ENCODE peak calls at places on chromosomes 12 and 14, in seven cellular contexts. One of them, this sample, is unnamed.

GRCh38 chr12:11580125-11580751 is 69.2 kb upstream of the ETV6 start:
- DNase-seq in mesenchymal stem cell: peak
- DNase-seq in IMR-90: peak
- DNase-seq in trophoblast cell: peak
- DNase-seq in mesendoderm: peak
- DNase-seq in H9: no peak
- DNase-seq in neuronal stem cell: no peak
- DNase-seq in this sample: no peak

GRCh38 chr14:100820945-100821344 is 5.0 kb upstream of the MEG3 start:
- DNase-seq in mesendoderm: no peak
- DNase-seq in H9: no peak
- DNase-seq in neuronal stem cell: no peak
- DNase-seq in trophoblast cell: no peak
- DNase-seq in IMR-90: no peak
- DNase-seq in mesenchymal stem cell: no peak
- DNase-seq in this sample: no peak

GRCh38 chr14:105069887-105070759 is 4.9 kb upstream of the GPR132 start:
- DNase-seq in neuronal stem cell: no peak
- DNase-seq in trophoblast cell: peak
- DNase-seq in H9: peak
- DNase-seq in mesendoderm: no peak
- DNase-seq in IMR-90: peak
- DNase-seq in mesenchymal stem cell: peak
- DNase-seq in this sample: no peak

GRCh38 chr12:96224219-96224615 is 30.0 kb downstream of the ELK3 start:
- DNase-seq in H9: no peak
- DNase-seq in mesenchymal stem cell: no peak
- DNase-seq in mesendoderm: no peak
- DNase-seq in trophoblast cell: no peak
- DNase-seq in IMR-90: no peak
- DNase-seq in neuronal stem cell: no peak
- DNase-seq in this sample: no peak

GRCh38 chr14:74735113-74735512 is 22.2 kb downstream of the FCF1 start:
- DNase-seq in IMR-90: no peak
- DNase-seq in H9: no peak
- DNase-seq in neuronal stem cell: no peak
- DNase-seq in mesendoderm: no peak
- DNase-seq in mesenchymal stem cell: no peak
- DNase-seq in trophoblast cell: no peak
- DNase-seq in this sample: no peak

GRCh38 chr12:116863275-116863767 is 17.9 kb downstream of the HRK start:
- DNase-seq in neuronal stem cell: no peak
- DNase-seq in mesendoderm: peak
- DNase-seq in IMR-90: peak
- DNase-seq in mesenchymal stem cell: peak
- DNase-seq in trophoblast cell: peak
- DNase-seq in H9: peak
- DNase-seq in this sample: peak

GRCh38 chr12:128825845-128826244 is 2.1 kb upstream of the SLC15A4 start:
- DNase-seq in H9: no peak
- DNase-seq in IMR-90: no peak
- DNase-seq in mesendoderm: no peak
- DNase-seq in neuronal stem cell: no peak
- DNase-seq in mesenchymal stem cell: no peak
- DNase-seq in trophoblast cell: no peak
- DNase-seq in this sample: no peak

GRCh38 chr12:108282676-108283075 is 56.4 kb downstream of the CMKLR1 start:
- DNase-seq in mesenchymal stem cell: no peak
- DNase-seq in neuronal stem cell: no peak
- DNase-seq in H9: no peak
- DNase-seq in IMR-90: no peak
- DNase-seq in mesendoderm: no peak
- DNase-seq in trophoblast cell: no peak
- DNase-seq in this sample: no peak

GRCh38 chr14:23294734-23295561 is 7.7 kb downstream of the PPP1R3E start:
- DNase-seq in mesendoderm: peak
- DNase-seq in neuronal stem cell: peak
- DNase-seq in trophoblast cell: peak
- DNase-seq in IMR-90: peak
- DNase-seq in mesenchymal stem cell: peak
- DNase-seq in H9: peak
- DNase-seq in this sample: peak

GRCh38 chr12:65189028-65189718 is 19.8 kb downstream of the LEMD3 start:
- DNase-seq in trophoblast cell: no peak
- DNase-seq in mesenchymal stem cell: no peak
- DNase-seq in IMR-90: no peak
- DNase-seq in mesendoderm: no peak
- DNase-seq in neuronal stem cell: no peak
- DNase-seq in H9: no peak
- DNase-seq in this sample: no peak

GRCh38 chr14:51304428-51304827 is 64.4 kb downstream of the TMX1 start:
- DNase-seq in neuronal stem cell: no peak
- DNase-seq in H9: peak
- DNase-seq in IMR-90: peak
- DNase-seq in mesenchymal stem cell: peak
- DNase-seq in trophoblast cell: no peak
- DNase-seq in mesendoderm: no peak
- DNase-seq in this sample: no peak

GRCh38 chr14:22434901-22435565 is 154.0 kb downstream of the DAD1 start:
- DNase-seq in trophoblast cell: no peak
- DNase-seq in neuronal stem cell: no peak
- DNase-seq in mesendoderm: no peak
- DNase-seq in IMR-90: no peak
- DNase-seq in mesenchymal stem cell: no peak
- DNase-seq in H9: no peak
- DNase-seq in this sample: no peak

GRCh38 chr14:75542585-75543091 is 20.4 kb downstream of the BATF start:
- DNase-seq in IMR-90: no peak
- DNase-seq in trophoblast cell: peak
- DNase-seq in mesendoderm: peak
- DNase-seq in mesenchymal stem cell: peak
- DNase-seq in neuronal stem cell: no peak
- DNase-seq in H9: no peak
- DNase-seq in this sample: no peak

GRCh38 chr12:124403273-124403672 is 108.4 kb downstream of the RFLNA start:
- DNase-seq in mesenchymal stem cell: no peak
- DNase-seq in neuronal stem cell: no peak
- DNase-seq in mesendoderm: no peak
- DNase-seq in H9: no peak
- DNase-seq in trophoblast cell: no peak
- DNase-seq in IMR-90: no peak
- DNase-seq in this sample: no peak

GRCh38 chr12:25979563-25979962 is 21.1 kb downstream of the RASSF8 start:
- DNase-seq in IMR-90: no peak
- DNase-seq in H9: no peak
- DNase-seq in trophoblast cell: no peak
- DNase-seq in mesenchymal stem cell: no peak
- DNase-seq in neuronal stem cell: no peak
- DNase-seq in mesendoderm: peak
- DNase-seq in this sample: no peak

GRCh38 chr14:75430106-75430505 is 2.3 kb downstream of the JDP2 start:
- DNase-seq in trophoblast cell: no peak
- DNase-seq in mesenchymal stem cell: peak
- DNase-seq in H9: peak
- DNase-seq in neuronal stem cell: no peak
- DNase-seq in IMR-90: peak
- DNase-seq in mesendoderm: no peak
- DNase-seq in this sample: no peak

GRCh38 chr14:86022031-86022629 is 492.2 kb downstream of the FLRT2 start:
- DNase-seq in mesenchymal stem cell: peak
- DNase-seq in mesendoderm: no peak
- DNase-seq in H9: no peak
- DNase-seq in IMR-90: peak
- DNase-seq in neuronal stem cell: no peak
- DNase-seq in trophoblast cell: no peak
- DNase-seq in this sample: no peak

GRCh38 chr14:35539969-35540368 is 6.0 kb downstream of the INSM2 start:
- DNase-seq in trophoblast cell: no peak
- DNase-seq in mesenchymal stem cell: no peak
- DNase-seq in IMR-90: no peak
- DNase-seq in neuronal stem cell: no peak
- DNase-seq in H9: no peak
- DNase-seq in mesendoderm: no peak
- DNase-seq in this sample: no peak

GRCh38 chr14:90842726-90843125 is 26.5 kb upstream of the TTC7B start:
- DNase-seq in mesendoderm: no peak
- DNase-seq in IMR-90: no peak
- DNase-seq in neuronal stem cell: no peak
- DNase-seq in trophoblast cell: no peak
- DNase-seq in H9: no peak
- DNase-seq in mesenchymal stem cell: no peak
- DNase-seq in this sample: no peak

GRCh38 chr12:7832059-7832696 is 40.5 kb downstream of the SLC2A14 start:
- DNase-seq in mesenchymal stem cell: peak
- DNase-seq in trophoblast cell: peak
- DNase-seq in mesendoderm: peak
- DNase-seq in H9: peak
- DNase-seq in neuronal stem cell: peak
- DNase-seq in IMR-90: peak
- DNase-seq in this sample: no peak

GRCh38 chr14:93619176-93619793 is 169.0 kb downstream of the PRIMA1 start:
- DNase-seq in mesenchymal stem cell: peak
- DNase-seq in mesendoderm: peak
- DNase-seq in neuronal stem cell: peak
- DNase-seq in trophoblast cell: peak
- DNase-seq in H9: no peak
- DNase-seq in IMR-90: peak
- DNase-seq in this sample: no peak

GRCh38 chr14:94342334-94342934 is 19.3 kb upstream of the SERPINA6 start:
- DNase-seq in mesenchymal stem cell: peak
- DNase-seq in trophoblast cell: peak
- DNase-seq in neuronal stem cell: no peak
- DNase-seq in H9: no peak
- DNase-seq in mesendoderm: no peak
- DNase-seq in IMR-90: peak
- DNase-seq in this sample: no peak

GRCh38 chr14:90384543-90384911 is 12.3 kb upstream of the CALM1 start:
- DNase-seq in mesendoderm: no peak
- DNase-seq in H9: no peak
- DNase-seq in trophoblast cell: no peak
- DNase-seq in IMR-90: peak
- DNase-seq in mesenchymal stem cell: no peak
- DNase-seq in neuronal stem cell: no peak
- DNase-seq in this sample: no peak

DNA sequence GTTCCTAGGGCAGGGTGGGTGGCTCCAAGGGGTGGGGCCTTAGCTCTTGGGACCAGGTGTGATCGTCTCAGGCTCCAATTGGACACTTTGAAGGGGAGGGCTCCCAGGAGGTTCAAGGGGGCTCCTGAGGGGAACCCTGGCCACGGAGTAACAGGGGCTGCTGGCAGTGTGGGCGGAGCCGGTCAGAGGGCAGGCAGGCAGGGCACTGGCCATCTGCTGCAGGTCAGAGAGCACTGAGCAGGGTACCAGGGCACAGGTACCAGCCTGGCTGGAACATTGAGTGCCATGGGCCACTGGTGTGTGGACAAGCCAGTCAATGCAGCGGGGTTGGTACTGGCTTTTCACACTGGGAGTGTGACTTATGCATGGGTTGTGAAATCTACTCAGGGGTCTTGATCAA is 32.2 kb downstream of the SYNE3 start:
- DNase-seq in neuronal stem cell: no peak
- DNase-seq in mesendoderm: no peak
- DNase-seq in mesenchymal stem cell: no peak
- DNase-seq in H9: no peak
- DNase-seq in trophoblast cell: no peak
- DNase-seq in IMR-90: no peak
- DNase-seq in this sample: no peak
- H2BK5ac ChIP-seq in neuronal stem cell: no peak
- H2BK5ac ChIP-seq in mesendoderm: no peak
- H2BK5ac ChIP-seq in mesenchymal stem cell: no peak
- H2BK5ac ChIP-seq in H9: no peak
- H2BK5ac ChIP-seq in trophoblast cell: no peak
- H2BK5ac ChIP-seq in IMR-90: no peak
- H2BK5ac ChIP-seq in this sample: no peak

DNA sequence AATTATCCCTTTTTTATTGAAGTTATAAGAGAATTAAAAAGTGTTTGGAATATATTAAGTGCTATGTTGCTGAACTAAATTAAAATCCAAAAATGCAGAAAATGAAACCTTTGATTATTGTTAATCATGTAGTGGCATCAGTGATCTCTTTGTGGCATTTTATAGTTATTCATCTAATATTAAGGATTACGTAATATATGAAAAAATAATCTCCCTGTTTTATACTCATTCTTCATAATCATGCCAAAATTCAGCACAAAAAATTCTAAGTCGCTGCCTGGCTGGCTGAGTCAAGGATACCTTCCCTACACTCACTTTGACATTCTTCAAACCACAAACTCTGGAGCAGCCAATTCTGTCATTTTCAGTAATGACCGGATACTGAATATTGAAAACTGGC is 63.7 kb downstream of the ARL1 start:
- DNase-seq in neuronal stem cell: no peak
- DNase-seq in trophoblast cell: no peak
- DNase-seq in mesenchymal stem cell: no peak
- DNase-seq in mesendoderm: no peak
- DNase-seq in IMR-90: no peak
- DNase-seq in H9: no peak
- DNase-seq in this sample: no peak
- H2BK5ac ChIP-seq in neuronal stem cell: no peak
- H2BK5ac ChIP-seq in trophoblast cell: no peak
- H2BK5ac ChIP-seq in mesenchymal stem cell: no peak
- H2BK5ac ChIP-seq in mesendoderm: no peak
- H2BK5ac ChIP-seq in IMR-90: no peak
- H2BK5ac ChIP-seq in H9: no peak
- H2BK5ac ChIP-seq in this sample: no peak

DNA sequence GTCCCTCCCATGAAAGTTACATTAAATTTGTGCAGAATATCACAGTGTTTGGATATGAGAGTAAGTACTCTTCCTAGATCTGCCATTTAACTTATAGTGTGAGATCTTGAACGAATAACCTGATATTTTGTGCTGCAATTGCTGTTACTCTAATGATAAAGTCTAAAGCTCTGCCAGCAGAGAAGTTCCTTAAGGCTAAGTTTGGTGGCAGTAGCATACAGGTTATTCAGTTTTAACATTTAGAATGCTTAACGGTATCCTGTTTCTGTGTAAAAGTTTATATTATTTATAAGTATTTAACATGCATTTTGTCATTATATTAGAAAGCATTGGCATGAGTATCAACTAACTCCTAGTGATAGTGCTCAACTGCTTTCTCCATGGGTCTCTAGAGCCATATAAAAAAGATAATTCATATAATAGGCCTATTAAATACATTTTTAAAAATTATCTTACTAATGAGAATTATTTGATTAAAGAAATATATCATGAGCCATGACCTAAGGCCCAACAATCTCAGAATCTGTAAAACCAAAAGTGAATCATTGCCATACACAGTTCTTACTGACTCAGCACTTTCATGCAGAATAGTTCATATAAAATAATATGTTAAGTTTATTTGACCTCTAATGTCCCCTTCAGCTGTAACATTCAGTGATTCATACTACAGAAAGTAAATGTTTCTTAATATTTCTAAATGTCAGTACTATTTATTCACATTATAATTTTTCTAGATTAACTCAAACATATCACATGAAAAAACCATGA is 1058.6 kb downstream of the TRHDE start:
- DNase-seq in neuronal stem cell: no peak
- DNase-seq in IMR-90: no peak
- DNase-seq in mesendoderm: no peak
- DNase-seq in H9: no peak
- DNase-seq in trophoblast cell: no peak
- DNase-seq in mesenchymal stem cell: no peak
- DNase-seq in this sample: no peak
- H2BK5ac ChIP-seq in neuronal stem cell: no peak
- H2BK5ac ChIP-seq in IMR-90: no peak
- H2BK5ac ChIP-seq in mesendoderm: no peak
- H2BK5ac ChIP-seq in H9: no peak
- H2BK5ac ChIP-seq in trophoblast cell: no peak
- H2BK5ac ChIP-seq in mesenchymal stem cell: no peak
- H2BK5ac ChIP-seq in this sample: no peak

GRCh38 chr14:68215628-68216027 is 396.0 kb downstream of the RAD51B start:
- DNase-seq in mesenchymal stem cell: no peak
- DNase-seq in trophoblast cell: no peak
- DNase-seq in IMR-90: no peak
- DNase-seq in mesendoderm: no peak
- DNase-seq in H9: no peak
- DNase-seq in neuronal stem cell: no peak
- DNase-seq in this sample: no peak
- H2BK5ac ChIP-seq in mesenchymal stem cell: no peak
- H2BK5ac ChIP-seq in trophoblast cell: no peak
- H2BK5ac ChIP-seq in IMR-90: no peak
- H2BK5ac ChIP-seq in mesendoderm: no peak
- H2BK5ac ChIP-seq in H9: no peak
- H2BK5ac ChIP-seq in neuronal stem cell: no peak
- H2BK5ac ChIP-seq in this sample: no peak

This sample was measured in H1.